ENCODE peak calls at places on chromosomes 11 and 22, in four cellular contexts. O is cardiac muscle cell, D is GM10248, B is esophagus muscularis mucosa. A is an unnamed sample.

GRCh38 chr22:42300286-42301071 is 30.0 kb upstream of the TCF20 start:
- DNase-seq in O (no peak), D (peak), B (no peak), A (no peak)

GRCh38 chr22:29216873-29217666 is 11.4 kb downstream of the EMID1 start:
- DNase-seq in O (no peak), D (no peak), B (no peak), A (no peak)

GRCh38 chr11:130633466-130633865 is 185.0 kb downstream of the ADAMTS15 start:
- DNase-seq in O (no peak), D (no peak), B (no peak), A (no peak)

GRCh38 chr11:101428918-101429317 is 154.9 kb downstream of the TRPC6 start:
- DNase-seq in O (peak), D (no peak), B (no peak), A (no peak)

GRCh38 chr11:12421386-12421785 is 44.0 kb downstream of the PARVA start:
- DNase-seq in O (no peak), D (no peak), B (peak), A (no peak)

GRCh38 chr11:108906329-108906728 is 241.5 kb downstream of the DDX10 start:
- DNase-seq in O (no peak), D (no peak), B (no peak), A (no peak)

GRCh38 chr11:60084866-60085265 is 3.6 kb upstream of the MS4A2 start:
- DNase-seq in O (no peak), D (no peak), B (no peak), A (no peak)

GRCh38 chr11:123650901-123651300 is 3.5 kb downstream of the SCN3B start:
- DNase-seq in O (no peak), D (no peak), B (no peak), A (no peak)

GRCh38 chr11:720642-721346 is 14.8 kb downstream of the EPS8L2 start:
- DNase-seq in O (peak), D (peak), B (no peak), A (no peak)

GRCh38 chr22:47567126-47567730 is 804.8 kb downstream of the TBC1D22A start:
- DNase-seq in O (no peak), D (no peak), B (no peak), A (peak)
- TF ChIP-seq CTCF in O (no peak), D (no peak), B (no peak), A (no peak)

GRCh38 chr11:30914143-30914762 is 328.1 kb upstream of the MPPED2 start:
- DNase-seq in O (peak), D (peak), B (no peak), A (no peak)
- TF ChIP-seq CTCF in O (peak), D (peak), B (peak), A (peak)

DNA sequence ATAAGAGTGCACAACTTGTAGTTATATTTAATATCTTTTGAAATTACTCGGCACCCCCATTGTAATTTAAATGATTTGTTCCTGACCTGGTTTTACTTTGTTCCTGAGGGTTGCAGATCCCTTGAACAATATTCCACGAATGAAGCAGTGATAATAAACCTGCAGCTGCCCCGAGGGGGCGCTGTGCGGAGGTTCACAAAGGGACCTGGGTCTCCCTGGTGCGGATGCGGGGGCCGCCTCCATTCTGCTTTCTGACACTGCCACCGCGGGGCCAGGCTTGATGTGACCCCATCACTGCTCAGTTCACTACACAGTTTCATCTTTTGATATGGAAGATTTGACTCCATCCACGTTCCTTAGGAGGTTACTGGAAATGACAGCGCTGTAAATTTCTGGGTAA is 62.9 kb upstream of the PRODH start:
- DNase-seq in O (peak), D (no peak), B (no peak), A (peak)
- TF ChIP-seq CTCF in O (peak), D (no peak), B (no peak), A (peak)

GRCh38 chr22:19786264-19786585 is 25.6 kb downstream of the TBX1 start:
- DNase-seq in O (no peak), D (no peak), B (no peak), A (no peak)

GRCh38 chr22:19784396-19785175 is 24.0 kb downstream of the TBX1 start:
- DNase-seq in O (no peak), D (no peak), B (no peak), A (no peak)

GRCh38 chr22:19782533-19782932 is 22.0 kb downstream of the TBX1 start:
- DNase-seq in O (no peak), D (no peak), B (no peak), A (no peak)

GRCh38 chr22:19785461-19786263 is 25.1 kb downstream of the TBX1 start:
- DNase-seq in O (no peak), D (no peak), B (no peak), A (no peak)

GRCh38 chr22:19783531-19784395 is 23.2 kb downstream of the TBX1 start:
- DNase-seq in O (no peak), D (no peak), B (no peak), A (no peak)
- TF ChIP-seq CTCF in O (no peak), D (no peak), B (no peak), A (no peak)

DNA sequence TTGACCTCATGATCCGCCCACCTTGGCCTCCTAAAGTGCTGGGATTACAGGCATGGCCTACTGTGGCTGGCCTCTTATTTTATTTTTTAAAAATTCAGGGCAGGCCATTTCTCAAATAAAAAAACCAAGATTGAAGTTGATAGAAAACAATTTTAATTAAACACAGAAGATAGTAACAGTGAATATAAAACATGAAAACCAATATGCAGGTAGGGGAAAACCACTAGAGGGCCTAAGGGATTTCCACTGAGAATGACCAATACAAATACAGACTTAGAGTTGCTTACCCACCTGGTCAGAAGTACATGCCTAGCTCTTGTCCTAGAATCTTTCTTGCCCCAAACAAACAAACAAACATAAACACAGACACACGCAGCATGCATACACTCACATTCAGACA is 1.7 kb upstream of the RTCB start:
- DNase-seq in O (peak), D (peak), B (no peak), A (no peak)
- TF ChIP-seq CTCF in O (peak), D (peak), B (no peak), A (peak)

GRCh38 chr22:41248758-41249157 is 8.0 kb upstream of the CHADL start:
- DNase-seq in O (no peak), D (no peak), B (no peak), A (no peak)

GRCh38 chr22:41249442-41249841 is 8.7 kb upstream of the CHADL start:
- DNase-seq in O (no peak), D (no peak), B (no peak), A (no peak)

GRCh38 chr22:41250127-41250526 is 9.4 kb upstream of the CHADL start:
- DNase-seq in O (no peak), D (no peak), B (no peak), A (no peak)

GRCh38 chr22:41254230-41254629 is 13.5 kb upstream of the CHADL start:
- DNase-seq in O (no peak), D (no peak), B (no peak), A (no peak)

DNA sequence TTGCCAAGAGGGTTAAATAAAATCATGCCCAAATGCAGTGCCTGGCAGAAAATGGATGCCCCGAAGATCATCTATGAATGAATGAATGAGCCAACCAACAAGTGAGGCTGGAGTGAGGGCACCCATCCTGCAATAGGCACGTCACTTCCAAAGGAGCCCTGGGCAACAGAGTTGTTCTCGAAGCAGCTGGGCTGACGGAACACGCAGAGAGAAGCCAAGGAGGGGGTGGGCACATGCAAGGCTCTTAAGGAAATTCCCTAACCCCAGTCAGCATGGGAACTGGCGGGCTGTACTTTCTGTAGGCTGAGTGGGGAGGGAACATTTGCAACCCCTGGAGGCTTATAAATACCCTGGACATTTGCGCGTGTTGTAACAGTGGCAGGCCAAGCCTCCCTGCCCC is 11.6 kb upstream of the CHADL start:
- DNase-seq in O (no peak), D (no peak), B (no peak), A (no peak)
- TF ChIP-seq CTCF in O (no peak), D (no peak), B (no peak), A (no peak)

GRCh38 chr11:134270250-134270714 is 5.9 kb upstream of the GLB1L3 start:
- DNase-seq in O (no peak), D (no peak), B (no peak), A (no peak)
- TF ChIP-seq CTCF in O (peak), D (peak), B (no peak), A (no peak)

GRCh38 chr11:72102946-72103753 is at the start of gene LAMTOR1:
- DNase-seq in O (peak), D (peak), B (peak), A (peak)
- TF ChIP-seq CTCF in O (peak), D (no peak), B (peak), A (peak)

GRCh38 chr11:64245797-64246623 is 733 bp downstream of the PPP1R14B start:
- DNase-seq in O (no peak), D (no peak), B (no peak), A (peak)

GRCh38 chr11:64245401-64245796 is 1.3 kb downstream of the PPP1R14B start:
- DNase-seq in O (no peak), D (no peak), B (no peak), A (no peak)

GRCh38 chr11:64247729-64248531 is 1.2 kb upstream of the PPP1R14B start:
- DNase-seq in O (no peak), D (no peak), B (no peak), A (no peak)

GRCh38 chr11:64248578-64248977 is 1.8 kb upstream of the PPP1R14B start:
- DNase-seq in O (no peak), D (no peak), B (no peak), A (no peak)

GRCh38 chr11:64246874-64247728 is at the start of gene PPP1R14B:
- DNase-seq in O (peak), D (peak), B (no peak), A (peak)
- TF ChIP-seq CTCF in O (no peak), D (no peak), B (peak), A (peak)